ENCODE peak calls at places on chromosomes 7 and 10, in eight cellular contexts. W, H, F, N, R, Q, L and C are unnamed samples. For H3K36me3, the result is how much of the 10 kb centered on the place peaks cover.

GRCh38 chr10:132704008-132704814 is 81.7 kb downstream of the NKX6-2 start:
- DNase-seq in Q (no peak), L (peak), F (no peak), R (peak), W (peak), H (no peak), N (peak), C (no peak)

GRCh38 chr10:121005948-121006587 is 154.9 kb downstream of the WDR11 start:
- DNase-seq in W (no peak), Q (no peak), F (no peak), H (no peak), L (no peak), R (no peak), N (no peak), C (no peak)

GRCh38 chr7:17402628-17403278 is 104.3 kb downstream of the AHR start:
- DNase-seq in H (no peak), N (no peak), Q (no peak), W (no peak), L (no peak), R (no peak), F (no peak), C (no peak)

GRCh38 chr10:78047314-78047891 is 13.7 kb downstream of the RPS24 start:
- DNase-seq in R (peak), N (peak), F (peak), L (peak), W (peak), H (peak), Q (peak), C (peak)

GRCh38 chr7:155591055-155591750 is 44.8 kb upstream of the CNPY1 start:
- DNase-seq in W (no peak), Q (no peak), R (no peak), L (no peak), H (no peak), F (no peak), N (no peak), C (no peak)

GRCh38 chr7:39461263-39461662 is 104.9 kb upstream of the YAE1 start:
- DNase-seq in N (no peak), W (no peak), Q (no peak), L (no peak), F (no peak), H (no peak), R (no peak), C (no peak)

GRCh38 chr10:27661511-27662286 is 83.9 kb downstream of the MKX start:
- DNase-seq in H (no peak), W (no peak), R (no peak), N (no peak), Q (no peak), F (no peak), L (no peak), C (no peak)

GRCh38 chr7:74479961-74480829 is 26.5 kb downstream of the GTF2IRD1 start:
- DNase-seq in N (peak), R (peak), H (peak), L (peak), F (no peak), Q (no peak), W (peak), C (no peak)

GRCh38 chr10:119859422-119860258 is 13.0 kb downstream of the MCMBP start:
- DNase-seq in R (no peak), N (no peak), F (peak), Q (peak), H (no peak), L (no peak), W (no peak), C (no peak)

GRCh38 chr10:118369806-118370205 is 27.7 kb upstream of the FAM204A start:
- DNase-seq in W (no peak), R (no peak), F (no peak), L (no peak), Q (no peak), H (peak), N (no peak), C (no peak)

GRCh38 chr7:76333388-76334101 is 25.2 kb downstream of the YWHAG start:
- DNase-seq in W (peak), N (no peak), F (no peak), L (peak), R (no peak), Q (no peak), H (no peak), C (no peak)

GRCh38 chr7:76338298-76339084 is 20.3 kb downstream of the YWHAG start:
- DNase-seq in R (no peak), W (no peak), Q (no peak), F (no peak), N (no peak), L (no peak), H (no peak), C (no peak)

GRCh38 chr7:76334320-76334967 is 24.3 kb downstream of the YWHAG start:
- DNase-seq in Q (no peak), L (no peak), W (no peak), R (no peak), N (no peak), H (no peak), F (no peak), C (no peak)

GRCh38 chr7:76337147-76337546 is 21.6 kb downstream of the YWHAG start:
- DNase-seq in F (no peak), Q (no peak), W (no peak), R (no peak), N (no peak), L (no peak), H (no peak), C (no peak)

GRCh38 chr7:76336094-76336493 is 22.7 kb downstream of the YWHAG start:
- DNase-seq in L (no peak), N (no peak), Q (no peak), H (no peak), R (no peak), W (no peak), F (no peak), C (no peak)
- H3K36me3 ChIP-seq in L (under half), N (half or more), Q (under half), H (half or more), R (under half), W (under half), F (under half), C (under half)

GRCh38 chr7:54813398-54813797 is 54.4 kb upstream of the SEC61G start:
- DNase-seq in H (no peak), F (no peak), W (peak), R (no peak), L (peak), Q (no peak), N (no peak), C (no peak)
- H3K4me3 ChIP-seq in H (no peak), F (no peak), W (no peak), R (no peak), L (no peak), Q (no peak), N (no peak), C (no peak)

GRCh38 chr7:134729895-134730294 is 49.5 kb upstream of the CALD1 start:
- DNase-seq in H (no peak), F (no peak), N (no peak), W (no peak), L (no peak), R (no peak), Q (no peak), C (no peak)

GRCh38 chr7:134731616-134732015 is 47.8 kb upstream of the CALD1 start:
- DNase-seq in R (no peak), N (no peak), F (no peak), L (no peak), Q (no peak), W (no peak), H (no peak), C (no peak)

GRCh38 chr7:134727711-134728110 is 51.7 kb upstream of the CALD1 start:
- DNase-seq in R (no peak), H (no peak), W (no peak), N (no peak), F (no peak), L (no peak), Q (no peak), C (no peak)

GRCh38 chr7:134732739-134733138 is 46.7 kb upstream of the CALD1 start:
- DNase-seq in L (no peak), H (no peak), F (no peak), Q (no peak), R (no peak), W (no peak), N (no peak), C (no peak)

GRCh38 chr7:134730359-134730758 is 49.1 kb upstream of the CALD1 start:
- DNase-seq in W (no peak), L (no peak), F (no peak), R (no peak), Q (no peak), N (no peak), H (no peak), C (no peak)
- H3K27ac ChIP-seq in W (peak), L (peak), F (no peak), R (no peak), Q (no peak), N (peak), H (no peak), C (no peak)

GRCh38 chr7:5637415-5637814 is 144.0 kb downstream of the RNF216 start:
- DNase-seq in Q (no peak), N (peak), L (no peak), R (no peak), W (no peak), H (no peak), F (no peak), C (no peak)

GRCh38 chr7:5635461-5636445 is 145.7 kb downstream of the RNF216 start:
- DNase-seq in Q (no peak), W (no peak), N (peak), H (no peak), L (no peak), F (no peak), R (no peak), C (no peak)

GRCh38 chr7:5634107-5634950 is 147.1 kb downstream of the RNF216 start:
- DNase-seq in H (peak), N (peak), Q (no peak), R (peak), L (peak), F (no peak), W (peak), C (no peak)

GRCh38 chr7:5636914-5637313 is 144.5 kb downstream of the RNF216 start:
- DNase-seq in H (no peak), N (peak), W (peak), Q (no peak), F (no peak), L (peak), R (no peak), C (no peak)

DNA sequence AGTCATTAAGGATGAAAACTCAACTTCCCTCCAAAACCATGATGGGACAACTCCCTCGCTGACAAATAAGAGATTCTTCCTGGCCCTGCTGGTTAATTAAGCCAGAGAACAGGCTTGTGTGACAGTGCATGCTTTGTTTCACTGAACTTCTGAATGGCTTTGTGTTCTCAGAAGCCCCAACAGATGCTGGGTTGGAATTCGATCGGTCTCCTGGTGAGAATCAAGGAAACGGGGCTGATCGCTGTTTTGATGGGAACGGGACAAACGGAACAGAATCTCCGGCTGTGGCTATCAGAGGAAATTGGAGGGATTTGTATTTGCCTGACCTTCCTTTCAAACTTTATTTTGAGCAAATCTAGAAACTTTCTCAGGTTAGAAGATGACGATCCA is 145.0 kb downstream of the RNF216 start:
- DNase-seq in Q (no peak), W (no peak), L (no peak), F (no peak), N (no peak), R (no peak), H (no peak), C (no peak)
- H3K36me3 ChIP-seq in Q (under half), W (under half), L (under half), F (under half), N (half or more), R (under half), H (under half), C (half or more)

GRCh38 chr10:32445036-32445435 is 904 bp upstream of the CCDC7 start:
- DNase-seq in W (no peak), F (no peak), N (peak), H (no peak), Q (no peak), L (no peak), R (no peak), C (no peak)
- H3K4me3 ChIP-seq in W (peak), F (no peak), N (peak), H (no peak), Q (peak), L (no peak), R (peak), C (no peak)

GRCh38 chr10:33800986-33801385 is 466.5 kb upstream of the NRP1 start:
- DNase-seq in N (no peak), Q (no peak), H (no peak), W (no peak), R (no peak), L (no peak), F (no peak), C (no peak)
- H3K27ac ChIP-seq in N (no peak), Q (no peak), H (no peak), W (peak), R (no peak), L (no peak), F (no peak), C (no peak)

DNA sequence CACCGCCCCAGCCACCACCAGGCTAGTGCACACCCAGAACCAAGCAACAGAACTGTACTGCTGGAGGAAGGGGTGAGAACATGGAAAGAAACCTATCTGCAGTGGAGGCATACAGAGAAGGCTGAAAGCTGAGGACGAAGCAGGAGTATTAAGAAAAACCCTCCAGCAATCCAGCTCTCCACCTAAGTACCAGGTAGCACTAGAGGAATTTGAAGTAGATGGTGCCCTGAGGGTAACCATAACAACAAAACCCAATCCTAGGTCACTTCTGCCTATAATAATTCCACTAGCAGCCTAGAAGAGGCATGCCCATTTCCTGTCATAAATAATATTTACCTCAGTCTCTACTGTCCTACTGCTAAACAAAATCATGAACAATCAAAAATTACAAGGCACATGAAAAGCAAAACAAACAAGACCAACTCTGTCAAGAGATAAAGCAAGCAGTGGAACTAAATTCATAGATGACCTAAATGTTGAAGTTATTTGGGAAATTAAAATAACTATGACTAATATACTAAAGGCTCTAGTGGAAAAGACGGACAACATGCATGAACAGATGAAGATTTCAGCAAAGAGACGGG is 51.1 kb downstream of the HYCC1 start:
- DNase-seq in N (no peak), R (no peak), L (no peak), F (no peak), W (no peak), H (no peak), Q (no peak), C (no peak)
- H3K36me3 ChIP-seq in N (half or more), R (under half), L (under half), F (under half), W (under half), H (under half), Q (under half), C (under half)